ENCODE peak calls at places on chromosomes 7 and 10, in four cellular contexts. Z, Y, Q and R are unnamed samples.

GRCh38 chr10:49393757-49394156 is 2.1 kb downstream of the DRGX start:
- DNase-seq in Q (no peak), Y (no peak), Z (no peak), R (peak; percentile 43)

GRCh38 chr10:62306663-62307062 is 38.0 kb upstream of the RTKN2 start:
- DNase-seq in Q (no peak), Y (no peak), Z (no peak), R (no peak)

GRCh38 chr7:30525409-30525808 is 20.8 kb upstream of the GGCT start:
- DNase-seq in Q (no peak), Y (no peak), Z (no peak), R (no peak)

GRCh38 chr10:10293431-10293830 is 724.2 kb upstream of the CELF2 start:
- DNase-seq in Z (peak; percentile 62), Y (no peak), Q (no peak), R (peak; percentile 58)

GRCh38 chr7:66741706-66742053 is 1.1 kb downstream of the RABGEF1 start:
- DNase-seq in Q (peak; percentile 35), Y (no peak), Z (no peak), R (no peak)

GRCh38 chr7:492714-493065 is 27.0 kb downstream of the PDGFA start:
- DNase-seq in Q (no peak), Z (no peak), Y (no peak), R (no peak)

GRCh38 chr7:80499350-80499955 is 12.4 kb downstream of the GNAT3 start:
- DNase-seq in Q (peak; percentile 95), Y (no peak), Z (peak; percentile 51), R (peak; percentile 88)

GRCh38 chr7:28132959-28133745 is 47.4 kb downstream of the JAZF1 start:
- DNase-seq in Q (no peak), Y (no peak), Z (no peak), R (no peak)

GRCh38 chr10:132163278-132163765 is 23.4 kb upstream of the DPYSL4 start:
- DNase-seq in Z (peak; percentile 98), Q (no peak), Y (peak; percentile 95), R (peak; percentile 93)

GRCh38 chr7:46814516-46815250 is 767.2 kb downstream of the TNS3 start:
- DNase-seq in Z (no peak), Q (no peak), Y (no peak), R (no peak)

GRCh38 chr7:37065779-37066271 is 341.5 kb upstream of the AOAH start:
- DNase-seq in Q (peak; percentile 44), Z (no peak), Y (no peak), R (no peak)

GRCh38 chr7:133124974-133125373 is 43.1 kb upstream of the CHCHD3 start:
- DNase-seq in Q (no peak), Y (no peak), Z (no peak), R (no peak)

GRCh38 chr10:30176182-30176581 is 116.8 kb upstream of the JCAD start:
- DNase-seq in Y (no peak), Z (no peak), Q (peak; percentile 83), R (no peak)

GRCh38 chr7:37705976-37706375 is 22.4 kb downstream of the GPR141 start:
- DNase-seq in Q (no peak), Z (no peak), Y (no peak), R (peak; percentile 12)

GRCh38 chr7:46616636-46617035 is 695.6 kb upstream of the IGFBP3 start:
- DNase-seq in Q (peak; percentile 34), Y (no peak), Z (no peak), R (peak; percentile 28)

GRCh38 chr7:64509583-64509982 is 53.3 kb downstream of the ZNF680 start:
- DNase-seq in Z (no peak), Q (no peak), Y (no peak), R (peak; percentile 19)

GRCh38 chr7:85220651-85221050 is 33.8 kb upstream of the SEMA3D start:
- DNase-seq in Q (no peak), Y (no peak), Z (no peak), R (no peak)

GRCh38 chr7:43509906-43510305 is 73.0 kb upstream of the STK17A start:
- DNase-seq in Y (peak; percentile 10), Q (no peak), Z (no peak), R (no peak)

GRCh38 chr10:32790483-32790882 is 167.5 kb downstream of the ITGB1 start:
- DNase-seq in Z (no peak), Q (peak; percentile 60), Y (no peak), R (no peak)

GRCh38 chr10:31977440-31978157 is 49.0 kb upstream of the ARHGAP12 start:
- DNase-seq in Y (no peak), Z (no peak), Q (peak; percentile 85), R (peak; percentile 27)

GRCh38 chr10:73965890-73966768 is 31.8 kb upstream of the VCL start:
- DNase-seq in Q (peak; percentile 99), Y (peak; percentile 80), Z (peak; percentile 98), R (peak; percentile 100)

GRCh38 chr7:137992738-137993394 is 9.0 kb downstream of the CREB3L2 start:
- DNase-seq in Q (peak; percentile 97), Z (no peak), Y (no peak), R (no peak)

GRCh38 chr10:25865267-25865666 is 68.8 kb upstream of the MYO3A start:
- DNase-seq in Y (no peak), Q (no peak), Z (no peak), R (no peak)

GRCh38 chr10:16814081-16814480 is 3.1 kb downstream of the RSU1 start:
- DNase-seq in Q (no peak), Y (no peak), Z (no peak), R (no peak)

GRCh38 chr7:120805636-120806388 is 52.1 kb downstream of the TSPAN12 start:
- DNase-seq in Z (peak; percentile 63), Q (peak; percentile 61), Y (peak; percentile 80), R (peak; percentile 81)

GRCh38 chr7:77326131-77326530 is 90.0 kb downstream of the GSAP start:
- DNase-seq in Y (no peak), Z (no peak), Q (peak; percentile 59), R (no peak)

GRCh38 chr10:119444866-119445265 is 97.7 kb downstream of the RGS10 start:
- DNase-seq in Q (no peak), Z (no peak), Y (no peak), R (no peak)

GRCh38 chr10:53045315-53045714 is 272.7 kb upstream of the MBL2 start:
- DNase-seq in Q (no peak), Y (no peak), Z (no peak), R (no peak)

GRCh38 chr10:132714906-132715790 is 70.8 kb downstream of the NKX6-2 start:
- DNase-seq in Z (no peak), Y (no peak), Q (no peak), R (no peak)

GRCh38 chr7:141366098-141366621 is 185.1 kb upstream of the AGK start:
- DNase-seq in Y (no peak), Q (no peak), Z (peak; percentile 50), R (peak; percentile 77)

GRCh38 chr10:104367856-104368255 is 14.2 kb downstream of the CFAP58 start:
- DNase-seq in Y (no peak), Z (no peak), Q (no peak), R (no peak)

GRCh38 chr7:41788556-41788955 is 85.7 kb upstream of the INHBA start:
- DNase-seq in Q (no peak), Z (no peak), Y (no peak), R (no peak)

GRCh38 chr7:36023025-36023424 is 130.0 kb upstream of the EEPD1 start:
- DNase-seq in Z (no peak), Y (no peak), Q (no peak), R (no peak)

DNA sequence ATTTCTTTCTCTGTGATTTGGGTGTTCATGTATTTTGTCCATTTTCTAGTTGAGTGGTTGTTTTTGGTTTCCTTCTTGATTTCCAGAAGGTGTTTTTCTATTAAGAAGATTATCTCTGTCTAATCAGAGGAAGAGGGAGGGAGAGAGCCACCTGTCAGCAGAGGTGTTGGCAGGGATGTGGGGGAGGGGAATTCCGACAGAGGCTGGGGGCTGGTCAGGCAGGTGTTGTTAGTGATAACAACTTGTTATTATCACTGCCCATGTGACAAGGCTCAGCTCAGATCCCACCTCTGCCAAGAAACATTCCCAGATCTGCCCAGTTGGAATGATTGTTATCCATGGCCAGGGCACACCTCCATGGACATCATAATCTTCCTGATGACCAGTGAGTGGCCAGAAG is 293.4 kb downstream of the GFRA1 start:
- DNase-seq in Q (no peak), Z (no peak), Y (no peak), R (no peak)
- H3K56ac ChIP-seq in Q (no peak overlapping the region), Z (no peak overlapping the region), Y (no peak overlapping the region), R (no peak overlapping the region)

DNA sequence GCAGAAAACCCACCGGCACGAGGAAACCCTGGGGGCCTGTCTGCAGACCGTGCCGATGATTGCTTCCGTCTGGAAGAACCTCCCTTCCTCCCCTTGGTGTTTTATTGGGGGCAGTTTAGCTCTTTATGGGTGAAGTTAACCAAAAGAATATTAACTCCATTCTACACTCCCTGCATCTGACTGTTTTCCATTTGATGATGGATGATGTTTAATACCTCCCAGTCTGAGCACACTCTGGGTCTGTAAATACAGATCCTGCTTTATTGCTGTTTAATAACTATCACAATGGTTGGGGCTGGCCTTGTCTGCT is 185.5 kb downstream of the MAD1L1 start:
- DNase-seq in Y (no peak), Q (no peak), Z (no peak), R (no peak)
- H2AK5ac ChIP-seq in Y (peak overlapping the region; percentile 46), Q (no peak overlapping the region), Z (no peak overlapping the region), R (no peak overlapping the region)

DNA sequence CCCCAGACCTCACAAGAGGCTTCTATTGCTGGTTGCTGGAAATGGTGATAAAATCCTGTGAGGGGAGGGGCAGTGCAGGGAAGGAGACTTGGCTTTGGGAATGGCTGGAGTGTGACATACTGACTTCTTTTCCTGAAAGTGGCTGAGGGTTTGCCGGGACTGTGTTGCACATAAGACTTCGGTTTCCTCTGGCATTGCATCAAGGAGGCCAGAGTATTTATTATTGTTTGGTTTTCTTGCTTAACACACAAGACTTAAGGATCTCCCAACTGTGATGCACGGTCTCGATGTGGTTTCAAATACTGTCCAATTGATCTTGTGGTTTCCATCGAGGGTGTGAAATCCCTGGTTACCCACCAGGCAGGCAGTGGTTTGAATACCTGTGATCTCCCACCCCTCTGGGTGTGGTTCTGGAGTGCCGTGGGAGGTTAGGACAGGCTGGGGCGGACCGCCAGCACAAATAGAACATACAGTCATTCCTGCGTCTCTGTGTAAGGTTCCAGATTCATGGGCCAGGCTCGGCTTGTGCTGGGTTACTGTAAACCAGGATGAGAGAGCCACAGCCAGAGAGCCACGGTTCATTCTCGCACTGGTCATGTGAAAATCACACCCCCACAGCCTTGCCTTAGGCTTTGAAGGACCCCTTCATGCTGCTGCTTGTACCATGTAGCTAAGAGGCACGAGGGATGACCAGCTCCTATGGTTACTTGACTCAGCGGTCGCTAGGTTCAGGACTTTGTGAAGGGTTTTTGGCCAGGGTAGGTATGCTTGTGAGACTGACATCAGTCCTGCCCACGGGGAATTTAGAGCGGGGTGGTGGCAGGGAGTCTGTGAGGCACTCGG is 39.2 kb downstream of the WBP1L start:
- DNase-seq in Q (peak; percentile 95), Z (no peak), Y (no peak), R (peak; percentile 51)
- H3K56ac ChIP-seq in Q (no peak overlapping the region), Z (no peak overlapping the region), Y (no peak overlapping the region), R (no peak overlapping the region)

GRCh38 chr10:126841341-126841902 is 63.8 kb upstream of the DOCK1 start:
- DNase-seq in Q (no peak), Z (no peak), Y (no peak), R (no peak)

GRCh38 chr10:126843299-126843934 is 61.8 kb upstream of the DOCK1 start:
- DNase-seq in Z (no peak), Y (no peak), Q (no peak), R (no peak)

GRCh38 chr10:126840736-126841135 is 64.5 kb upstream of the DOCK1 start:
- DNase-seq in Y (no peak), Z (no peak), Q (no peak), R (no peak)

GRCh38 chr10:126842836-126843235 is 62.4 kb upstream of the DOCK1 start:
- DNase-seq in Z (peak; percentile 80), Q (no peak), Y (no peak), R (peak; percentile 78)

GRCh38 chr10:126842356-126842755 is 62.9 kb upstream of the DOCK1 start:
- DNase-seq in Z (no peak), Y (no peak), Q (no peak), R (no peak)
- H2AK5ac ChIP-seq in Z (no peak overlapping the region), Y (no peak overlapping the region), Q (no peak overlapping the region), R (no peak overlapping the region)